ENCODE peak calls at places on chromosomes 6 and 20, in five cellular contexts. One of them, this sample, is unnamed.

GRCh38 chr20:8803065-8803464 is 265.8 kb upstream of the PLCB4 start:
- DNase-seq in BE2C: peak; percentile 71
- DNase-seq in fibroblast of lung: no peak
- DNase-seq in body of pancreas: no peak
- DNase-seq in A549: no peak
- DNase-seq in this sample: no peak

GRCh38 chr20:60143450-60143849 is 185.2 kb downstream of the CDH26 start:
- DNase-seq in BE2C: no peak
- DNase-seq in fibroblast of lung: no peak
- DNase-seq in body of pancreas: no peak
- DNase-seq in A549: no peak
- DNase-seq in this sample: no peak

GRCh38 chr6:48036316-48036715 is 74.7 kb downstream of the PTCHD4 start:
- DNase-seq in BE2C: no peak
- DNase-seq in fibroblast of lung: peak; percentile 86
- DNase-seq in body of pancreas: no peak
- DNase-seq in A549: no peak
- DNase-seq in this sample: no peak

GRCh38 chr6:327538-328183 is 35.4 kb downstream of the DUSP22 start:
- DNase-seq in BE2C: no peak
- DNase-seq in fibroblast of lung: peak; percentile 47
- DNase-seq in body of pancreas: no peak
- DNase-seq in A549: no peak
- DNase-seq in this sample: no peak

GRCh38 chr20:22686097-22686496 is 101.7 kb upstream of the FOXA2 start:
- DNase-seq in BE2C: peak; percentile 56
- DNase-seq in fibroblast of lung: peak; percentile 61
- DNase-seq in body of pancreas: peak; percentile 60
- DNase-seq in A549: peak; percentile 83
- DNase-seq in this sample: peak; percentile 54

GRCh38 chr20:13552061-13552460 is 86.7 kb downstream of the TASP1 start:
- DNase-seq in BE2C: no peak
- DNase-seq in fibroblast of lung: no peak
- DNase-seq in body of pancreas: no peak
- DNase-seq in A549: peak; percentile 36
- DNase-seq in this sample: no peak

GRCh38 chr6:72624557-72625160 is 2.8 kb downstream of the KCNQ5 start:
- DNase-seq in BE2C: no peak
- DNase-seq in fibroblast of lung: no peak
- DNase-seq in body of pancreas: no peak
- DNase-seq in A549: peak; percentile 27
- DNase-seq in this sample: peak; percentile 5

GRCh38 chr20:36491901-36492617 is 49.3 kb upstream of the MYL9 start:
- DNase-seq in BE2C: no peak
- DNase-seq in fibroblast of lung: no peak
- DNase-seq in body of pancreas: no peak
- DNase-seq in A549: no peak
- DNase-seq in this sample: no peak

GRCh38 chr20:57394087-57395082 is 3.2 kb downstream of the RBM38 start:
- DNase-seq in BE2C: no peak
- DNase-seq in fibroblast of lung: no peak
- DNase-seq in body of pancreas: no peak
- DNase-seq in A549: no peak
- DNase-seq in this sample: no peak

GRCh38 chr20:8399963-8400362 is 267.9 kb downstream of the PLCB1 start:
- DNase-seq in BE2C: no peak
- DNase-seq in fibroblast of lung: no peak
- DNase-seq in body of pancreas: no peak
- DNase-seq in A549: no peak
- DNase-seq in this sample: no peak

GRCh38 chr20:63895886-63896135 is 885 bp downstream of the DNAJC5 start:
- DNase-seq in BE2C: no peak
- DNase-seq in fibroblast of lung: peak; percentile 25
- DNase-seq in body of pancreas: no peak
- DNase-seq in A549: no peak
- DNase-seq in this sample: no peak

GRCh38 chr6:77624468-77624867 is 28.4 kb upstream of the MEI4 start:
- DNase-seq in BE2C: no peak
- DNase-seq in fibroblast of lung: no peak
- DNase-seq in body of pancreas: no peak
- DNase-seq in A549: no peak
- DNase-seq in this sample: no peak

GRCh38 chr6:135577059-135577538 is 79.6 kb upstream of the AHI1 start:
- DNase-seq in BE2C: no peak
- DNase-seq in fibroblast of lung: no peak
- DNase-seq in body of pancreas: no peak
- DNase-seq in A549: no peak
- DNase-seq in this sample: no peak

GRCh38 chr20:17969884-17970409 is 1.1 kb downstream of the MGME1 start:
- DNase-seq in BE2C: no peak
- DNase-seq in fibroblast of lung: peak; percentile 52
- DNase-seq in body of pancreas: peak; percentile 13
- DNase-seq in A549: no peak
- DNase-seq in this sample: peak; percentile 22

GRCh38 chr6:144886682-144887081 is 601.5 kb downstream of the UTRN start:
- DNase-seq in BE2C: peak; percentile 60
- DNase-seq in fibroblast of lung: no peak
- DNase-seq in body of pancreas: no peak
- DNase-seq in A549: no peak
- DNase-seq in this sample: no peak

GRCh38 chr6:115932481-115932880 is 128.2 kb downstream of the FRK start:
- DNase-seq in BE2C: no peak
- DNase-seq in fibroblast of lung: peak; percentile 83
- DNase-seq in body of pancreas: no peak
- DNase-seq in A549: no peak
- DNase-seq in this sample: no peak

GRCh38 chr6:128569737-128570438 is 49.5 kb upstream of the PTPRK start:
- DNase-seq in BE2C: no peak
- DNase-seq in fibroblast of lung: peak; percentile 77
- DNase-seq in body of pancreas: no peak
- DNase-seq in A549: peak; percentile 59
- DNase-seq in this sample: no peak

GRCh38 chr20:63652192-63652980 is 838 bp downstream of the STMN3 start:
- DNase-seq in BE2C: peak; percentile 85
- DNase-seq in fibroblast of lung: no peak
- DNase-seq in body of pancreas: peak; percentile 23
- DNase-seq in A549: no peak
- DNase-seq in this sample: peak; percentile 73

GRCh38 chr6:79168695-79168980 is 65.8 kb downstream of the HMGN3 start:
- DNase-seq in BE2C: no peak
- DNase-seq in fibroblast of lung: peak; percentile 38
- DNase-seq in body of pancreas: no peak
- DNase-seq in A549: no peak
- DNase-seq in this sample: no peak

GRCh38 chr20:49608752-49609670 is 41.1 kb upstream of the PTGIS start:
- DNase-seq in BE2C: peak; percentile 68
- DNase-seq in fibroblast of lung: peak; percentile 39
- DNase-seq in body of pancreas: peak; percentile 77
- DNase-seq in A549: peak; percentile 76
- DNase-seq in this sample: peak; percentile 80

GRCh38 chr6:131602913-131603312 is 25.1 kb downstream of the MED23 start:
- DNase-seq in BE2C: no peak
- DNase-seq in fibroblast of lung: peak; percentile 87
- DNase-seq in body of pancreas: no peak
- DNase-seq in A549: peak; percentile 33
- DNase-seq in this sample: no peak

GRCh38 chr6:18530201-18530600 is 143.1 kb downstream of the RNF144B start:
- DNase-seq in BE2C: no peak
- DNase-seq in fibroblast of lung: no peak
- DNase-seq in body of pancreas: no peak
- DNase-seq in A549: no peak
- DNase-seq in this sample: no peak

GRCh38 chr6:18533793-18534192 is 146.6 kb downstream of the RNF144B start:
- DNase-seq in BE2C: no peak
- DNase-seq in fibroblast of lung: no peak
- DNase-seq in body of pancreas: no peak
- DNase-seq in A549: no peak
- DNase-seq in this sample: no peak

GRCh38 chr6:18528084-18528743 is 141.1 kb downstream of the RNF144B start:
- DNase-seq in BE2C: no peak
- DNase-seq in fibroblast of lung: peak; percentile 18
- DNase-seq in body of pancreas: no peak
- DNase-seq in A549: no peak
- DNase-seq in this sample: no peak
- TF ChIP-seq CTCF in BE2C: peak; percentile 3
- TF ChIP-seq CTCF in fibroblast of lung: no peak
- TF ChIP-seq CTCF in body of pancreas: peak; percentile 31
- TF ChIP-seq CTCF in A549: peak; percentile 28
- TF ChIP-seq CTCF in this sample: no peak

DNA sequence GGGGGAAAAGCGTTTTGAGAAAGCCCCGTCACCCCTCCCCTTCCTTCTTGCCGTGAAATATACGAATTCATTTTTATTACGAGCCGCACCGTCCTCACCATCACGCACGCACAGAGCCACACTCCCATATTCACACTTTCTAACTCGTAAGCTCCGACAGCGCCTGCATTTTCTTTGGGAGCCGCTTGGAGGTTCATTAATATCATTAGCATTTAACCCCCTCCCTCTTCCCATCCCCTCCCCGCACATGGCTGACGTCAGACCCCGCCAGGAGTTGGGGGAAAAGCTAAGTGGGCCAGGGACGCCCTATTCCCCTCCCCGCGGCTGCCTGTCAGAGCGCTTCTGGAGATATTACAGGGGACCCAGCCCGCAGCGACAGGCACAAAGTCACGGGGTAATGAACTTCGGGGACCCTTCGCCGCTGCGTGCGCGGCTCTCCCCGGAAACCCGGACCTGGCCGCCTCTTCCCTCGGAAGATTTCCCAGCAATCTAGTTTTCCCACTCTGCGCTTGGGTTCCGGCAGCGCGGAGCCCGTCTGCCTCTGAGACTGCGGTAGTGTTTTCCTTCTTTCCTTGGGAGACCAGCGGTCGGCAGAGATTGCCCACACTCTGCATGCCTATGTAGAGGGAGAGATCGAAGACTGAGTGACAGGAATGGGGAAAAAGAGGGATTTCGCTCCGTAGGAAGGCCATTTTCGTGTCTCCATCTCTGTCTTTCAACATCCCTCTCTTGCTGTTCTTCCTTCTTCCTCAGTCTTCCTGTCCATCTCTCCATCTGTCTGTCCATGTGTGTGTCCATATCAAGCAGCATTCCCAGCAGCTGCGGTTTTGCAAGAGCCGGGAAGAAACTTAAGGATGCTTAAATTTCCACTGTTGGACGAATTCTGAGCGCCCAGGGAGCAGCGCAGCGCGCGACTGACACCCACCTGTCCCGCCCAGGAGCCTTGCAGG is at the start of gene NR2E1:
- DNase-seq in BE2C: no peak
- DNase-seq in fibroblast of lung: peak; percentile 21
- DNase-seq in body of pancreas: no peak
- DNase-seq in A549: peak; percentile 3
- DNase-seq in this sample: peak; percentile 37
- TF ChIP-seq CTCF in BE2C: no peak
- TF ChIP-seq CTCF in fibroblast of lung: no peak
- TF ChIP-seq CTCF in body of pancreas: no peak
- TF ChIP-seq CTCF in A549: no peak
- TF ChIP-seq CTCF in this sample: no peak

DNA sequence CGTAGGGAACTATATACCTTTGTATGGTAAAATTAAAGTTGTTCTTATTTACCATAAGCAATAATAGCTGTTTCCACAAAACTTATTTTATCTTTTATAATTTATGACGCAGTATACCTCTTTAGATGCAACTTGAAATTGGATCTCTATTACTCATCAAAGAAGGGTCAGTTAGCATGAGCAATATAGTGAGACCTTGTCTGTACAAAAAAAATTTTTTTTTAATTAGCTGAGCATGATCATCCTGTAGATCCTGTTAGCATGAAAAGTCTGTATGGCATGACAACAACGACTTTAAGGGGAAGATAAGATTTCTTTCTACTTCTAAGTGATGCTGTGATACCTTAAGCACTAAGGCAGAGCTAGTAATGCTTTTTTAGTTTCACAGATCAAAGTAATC is 5.9 kb downstream of the ALDH5A1 start:
- DNase-seq in BE2C: no peak
- DNase-seq in fibroblast of lung: no peak
- DNase-seq in body of pancreas: no peak
- DNase-seq in A549: no peak
- DNase-seq in this sample: no peak
- TF ChIP-seq CTCF in BE2C: no peak
- TF ChIP-seq CTCF in fibroblast of lung: no peak
- TF ChIP-seq CTCF in body of pancreas: no peak
- TF ChIP-seq CTCF in A549: no peak
- TF ChIP-seq CTCF in this sample: no peak

GRCh38 chr6:108341312-108341711 is 46.5 kb downstream of the AFG1L start:
- DNase-seq in BE2C: no peak
- DNase-seq in fibroblast of lung: no peak
- DNase-seq in body of pancreas: no peak
- DNase-seq in A549: no peak
- DNase-seq in this sample: no peak
- TF ChIP-seq CTCF in BE2C: no peak
- TF ChIP-seq CTCF in fibroblast of lung: no peak
- TF ChIP-seq CTCF in body of pancreas: no peak
- TF ChIP-seq CTCF in A549: no peak
- TF ChIP-seq CTCF in this sample: no peak

DNA sequence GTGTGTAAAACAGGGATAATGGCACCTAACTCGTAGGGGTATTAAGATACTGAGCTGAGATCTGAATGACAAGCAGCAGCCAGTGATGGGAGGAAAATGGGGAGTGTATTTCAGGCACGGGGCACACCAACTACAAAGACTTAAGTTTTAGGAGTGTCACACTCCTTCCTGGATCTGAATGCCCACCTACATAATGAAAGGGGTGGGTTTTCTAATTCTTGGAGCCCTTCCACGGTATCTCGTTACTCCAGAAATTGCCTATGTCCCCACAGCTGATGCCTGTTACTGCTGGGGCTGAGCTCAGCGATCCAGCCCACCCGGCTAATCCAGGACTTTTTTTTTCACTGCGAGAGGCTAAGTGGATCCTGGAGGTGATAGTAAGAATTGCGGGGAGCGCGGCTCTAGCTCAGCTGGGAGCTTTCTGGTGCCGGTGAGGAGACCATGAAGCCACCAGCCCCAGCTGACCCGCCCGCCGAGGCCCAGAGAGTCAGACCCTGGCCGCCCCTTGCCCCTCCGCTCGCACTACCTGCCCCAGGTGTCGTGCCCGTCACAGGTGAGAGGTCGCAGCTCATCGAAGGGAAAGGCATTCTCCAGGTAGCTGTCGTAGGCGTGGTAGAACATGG is 726 bp downstream of the EDEM2 start:
- DNase-seq in BE2C: peak; percentile 36
- DNase-seq in fibroblast of lung: no peak
- DNase-seq in body of pancreas: peak; percentile 28
- DNase-seq in A549: no peak
- DNase-seq in this sample: peak; percentile 36
- TF ChIP-seq CTCF in BE2C: no peak
- TF ChIP-seq CTCF in fibroblast of lung: no peak
- TF ChIP-seq CTCF in body of pancreas: no peak
- TF ChIP-seq CTCF in A549: no peak
- TF ChIP-seq CTCF in this sample: no peak

GRCh38 chr6:35064508-35065440 is 76.4 kb downstream of the TCP11 start:
- DNase-seq in BE2C: no peak
- DNase-seq in fibroblast of lung: no peak
- DNase-seq in body of pancreas: no peak
- DNase-seq in A549: no peak
- DNase-seq in this sample: no peak
- TF ChIP-seq CTCF in BE2C: no peak
- TF ChIP-seq CTCF in fibroblast of lung: no peak
- TF ChIP-seq CTCF in body of pancreas: no peak
- TF ChIP-seq CTCF in A549: no peak
- TF ChIP-seq CTCF in this sample: no peak

GRCh38 chr6:94071835-94072234 is 652.5 kb upstream of the EPHA7 start:
- DNase-seq in BE2C: no peak
- DNase-seq in fibroblast of lung: peak; percentile 19
- DNase-seq in body of pancreas: no peak
- DNase-seq in A549: peak; percentile 7
- DNase-seq in this sample: no peak
- TF ChIP-seq CTCF in BE2C: no peak
- TF ChIP-seq CTCF in fibroblast of lung: peak; percentile 28
- TF ChIP-seq CTCF in body of pancreas: no peak
- TF ChIP-seq CTCF in A549: peak; percentile 14
- TF ChIP-seq CTCF in this sample: peak; percentile 36

This sample was measured in nephron progenitor cell.